ENCODE peak calls at places on chromosome 14, in ten cellular contexts. O is HFFc6; Y is A673; W is spleen; I is tibial nerve; S is nephron progenitor cell; Q is foreskin keratinocyte; F is endodermal cell; Z is CD8-positive, alpha-beta T cell; J is kidney epithelial cell. E is an unnamed sample.

GRCh38 chr14:68412505-68413496 is 380.1 kb downstream of the ZFP36L1 start:
- DNase-seq in O (no peak), Y (no peak), W (no peak), I (no peak), S (no peak), Q (no peak), F (no peak), Z (no peak), J (no peak), E (no peak)

GRCh38 chr14:68576496-68577244 is 216.2 kb downstream of the ZFP36L1 start:
- DNase-seq in O (peak; percentile 61), Y (no peak), W (no peak), I (no peak), S (no peak), Q (no peak), F (no peak), Z (no peak), J (peak; percentile 53), E (no peak)

GRCh38 chr14:40122978-40123648 is 690.9 kb upstream of the FBXO33 start:
- DNase-seq in O (no peak), Y (no peak), W (no peak), I (no peak), S (no peak), Q (peak; percentile 2), F (no peak), Z (no peak), J (peak; percentile 18), E (no peak)

GRCh38 chr14:66507181-66507721 is 696 bp upstream of the GPHN start:
- DNase-seq in O (no peak), Y (no peak), W (no peak), I (no peak), S (no peak), Q (peak; percentile 72), F (no peak), Z (no peak), J (no peak), E (no peak)

GRCh38 chr14:61573748-61574513 is 121.4 kb upstream of the HIF1A start:
- DNase-seq in O (peak; percentile 49), Y (no peak), W (no peak), I (no peak), S (no peak), Q (peak; percentile 92), F (peak; percentile 46), Z (no peak), J (no peak), E (no peak)

GRCh38 chr14:25074112-25074511 is 24.2 kb upstream of the STXBP6 start:
- DNase-seq in O (no peak), Y (no peak), W (no peak), I (no peak), S (no peak), Q (no peak), F (no peak), Z (no peak), J (no peak), E (no peak)

GRCh38 chr14:71001742-71002141 is 94.5 kb downstream of the PCNX1 start:
- DNase-seq in O (no peak), Y (no peak), W (no peak), I (no peak), S (no peak), Q (no peak), F (no peak), Z (no peak), J (no peak), E (no peak)

GRCh38 chr14:90677484-90678045 is 138.7 kb downstream of the TTC7B start:
- DNase-seq in O (peak; percentile 65), Y (no peak), W (no peak), I (no peak), S (no peak), Q (no peak), F (no peak), Z (no peak), J (no peak), E (no peak)

GRCh38 chr14:79680087-79680486 is 531.2 kb downstream of the DIO2 start:
- DNase-seq in O (no peak), Y (no peak), W (no peak), I (no peak), S (no peak), Q (no peak), F (peak; percentile 67), Z (no peak), J (no peak), E (no peak)

GRCh38 chr14:33999771-34000291 is 49.0 kb upstream of the EGLN3 start:
- DNase-seq in O (no peak), Y (no peak), W (no peak), I (no peak), S (no peak), Q (no peak), F (no peak), Z (no peak), J (no peak), E (no peak)

GRCh38 chr14:65834812-65835211 is 422.3 kb downstream of the FUT8 start:
- DNase-seq in O (no peak), Y (no peak), W (no peak), I (no peak), S (no peak), Q (no peak), F (peak; percentile 61), Z (no peak), J (no peak), E (no peak)

GRCh38 chr14:99182548-99183115 is 89.4 kb downstream of the BCL11B start:
- DNase-seq in O (no peak), Y (no peak), W (no peak), I (no peak), S (no peak), Q (no peak), F (no peak), Z (no peak), J (no peak), E (no peak)

GRCh38 chr14:94522115-94522724 is 13.0 kb upstream of the SERPINA12 start:
- DNase-seq in O (no peak), Y (no peak), W (no peak), I (no peak), S (no peak), Q (no peak), F (peak; percentile 21), Z (no peak), J (no peak), E (no peak)

GRCh38 chr14:31456841-31457664 is at the start of gene DTD2:
- DNase-seq in O (peak; percentile 85), Y (peak; percentile 96), W (peak; percentile 99), I (peak; percentile 93), S (peak; percentile 94), Q (peak; percentile 71), F (peak; percentile 97), Z (peak; percentile 92), J (peak; percentile 73), E (peak; percentile 95)
- TF ChIP-seq CTCF in O (no peak), Y (peak; percentile 12), W (no peak), I (no peak), S (no peak), Q (peak; percentile 57), F (no peak), Z (no peak), J (no peak), E (peak; percentile 47)

GRCh38 chr14:74610199-74610865 is 1.7 kb downstream of the LTBP2 start:
- DNase-seq in O (no peak), Y (no peak), W (no peak), I (no peak), S (no peak), Q (no peak), F (no peak), Z (no peak), J (no peak), E (no peak)

GRCh38 chr14:74611672-74612345 is at the start of gene LTBP2:
- DNase-seq in O (no peak), Y (peak; percentile 25), W (peak; percentile 86), I (no peak), S (peak; percentile 50), Q (no peak), F (peak; percentile 77), Z (peak; percentile 21), J (no peak), E (no peak)

GRCh38 chr14:74613211-74613914 is 1.3 kb upstream of the LTBP2 start:
- DNase-seq in O (no peak), Y (no peak), W (peak; percentile 79), I (no peak), S (peak; percentile 30), Q (no peak), F (no peak), Z (no peak), J (no peak), E (no peak)

GRCh38 chr14:74610866-74611671 is 968 bp downstream of the LTBP2 start:
- DNase-seq in O (no peak), Y (peak; percentile 54), W (peak; percentile 80), I (no peak), S (no peak), Q (no peak), F (peak; percentile 72), Z (no peak), J (no peak), E (no peak)

GRCh38 chr14:74612346-74613021 is 447 bp upstream of the LTBP2 start:
- DNase-seq in O (peak; percentile 60), Y (peak; percentile 84), W (peak; percentile 96), I (peak; percentile 66), S (peak; percentile 89), Q (no peak), F (peak; percentile 94), Z (peak; percentile 78), J (no peak), E (no peak)
- TF ChIP-seq CTCF in O (peak; percentile 74), Y (peak; percentile 44), W (peak; percentile 66), I (no peak), S (peak; percentile 40), Q (peak; percentile 81), F (peak; percentile 81), Z (peak; percentile 56), J (peak; percentile 38), E (peak; percentile 84)

GRCh38 chr14:23359722-23360447 is 5.1 kb downstream of the EFS start:
- DNase-seq in O (no peak), Y (no peak), W (peak; percentile 45), I (no peak), S (no peak), Q (no peak), F (no peak), Z (no peak), J (no peak), E (no peak)

GRCh38 chr14:23359167-23359626 is 5.8 kb downstream of the EFS start:
- DNase-seq in O (no peak), Y (no peak), W (peak; percentile 44), I (no peak), S (no peak), Q (no peak), F (no peak), Z (no peak), J (no peak), E (no peak)

GRCh38 chr14:23361320-23361719 is 3.7 kb downstream of the EFS start:
- DNase-seq in O (peak; percentile 73), Y (no peak), W (no peak), I (no peak), S (no peak), Q (peak; percentile 26), F (peak; percentile 8), Z (no peak), J (no peak), E (no peak)

GRCh38 chr14:23361763-23362162 is 3.2 kb downstream of the EFS start:
- DNase-seq in O (no peak), Y (no peak), W (no peak), I (no peak), S (no peak), Q (no peak), F (no peak), Z (no peak), J (no peak), E (no peak)

GRCh38 chr14:23360496-23360895 is 4.5 kb downstream of the EFS start:
- DNase-seq in O (no peak), Y (no peak), W (peak; percentile 64), I (no peak), S (no peak), Q (no peak), F (peak; percentile 78), Z (no peak), J (no peak), E (no peak)
- TF ChIP-seq CTCF in O (peak; percentile 43), Y (peak; percentile 18), W (no peak), I (no peak), S (no peak), Q (peak; percentile 31), F (peak; percentile 65), Z (no peak), J (no peak), E (peak; percentile 31)

GRCh38 chr14:49879683-49880204 is 13.1 kb upstream of the ARF6 start:
- DNase-seq in O (peak; percentile 46), Y (peak; percentile 79), W (no peak), I (no peak), S (peak; percentile 30), Q (peak; percentile 58), F (peak; percentile 86), Z (peak; percentile 38), J (peak; percentile 31), E (no peak)
- TF ChIP-seq CTCF in O (peak; percentile 81), Y (peak; percentile 81), W (peak; percentile 50), I (peak; percentile 50), S (peak; percentile 48), Q (peak; percentile 84), F (peak; percentile 87), Z (peak; percentile 47), J (peak; percentile 71), E (peak; percentile 79)

E was measured in chondrocyte.